ENCODE peak calls at places on chromosomes 16 and 17, in six cellular contexts. Z is fibroblast of villous mesenchyme; O is gastrocnemius medialis; U is stimulated activated CD4-positive, alpha-beta T cell treated with anti-CD3 and anti-CD28 coated beads, Interleukin-12 subunit alpha, Interleukin-12 subunit beta, amount 100 ng/mL, for 4 hours; W is heart left ventricle; M is BJ. X is an unnamed sample.

GRCh38 chr17:48488548-48489106 is 42.2 kb downstream of the HOXB1 start:
- DNase-seq in U (no peak), W (no peak), O (no peak), Z (peak), M (no peak), X (no peak)

GRCh38 chr17:81635973-81636504 is 873 bp downstream of the NPLOC4 start:
- DNase-seq in W (no peak), M (no peak), Z (no peak), U (no peak), O (peak), X (no peak)

GRCh38 chr16:31268891-31269290 is 9.1 kb downstream of the ITGAM start:
- DNase-seq in M (no peak), O (no peak), W (no peak), U (no peak), Z (no peak), X (no peak)

GRCh38 chr16:55370762-55371482 is 46.9 kb downstream of the IRX6 start:
- DNase-seq in U (no peak), O (peak), Z (peak), W (peak), M (no peak), X (peak)

GRCh38 chr16:2447920-2448583 is 11.9 kb upstream of the TEDC2 start:
- DNase-seq in O (no peak), W (no peak), M (no peak), Z (peak), U (no peak), X (no peak)

GRCh38 chr16:68656771-68657170 is 11.7 kb downstream of the CDH3 start:
- DNase-seq in U (no peak), M (no peak), W (no peak), O (no peak), Z (no peak), X (no peak)

GRCh38 chr17:78736526-78737079 is 45.5 kb downstream of the CYTH1 start:
- DNase-seq in W (peak), U (peak), M (no peak), Z (peak), O (peak), X (no peak)

GRCh38 chr17:35046740-35047283 is 16.7 kb downstream of the RFFL start:
- DNase-seq in U (peak), O (no peak), W (no peak), Z (no peak), M (no peak), X (no peak)

GRCh38 chr16:85192736-85193493 is 80.6 kb upstream of the CIBAR2 start:
- DNase-seq in U (no peak), M (no peak), W (no peak), O (no peak), Z (peak), X (peak)

GRCh38 chr16:87490091-87490798 is 2.6 kb downstream of the ZCCHC14 start:
- DNase-seq in W (no peak), Z (peak), U (no peak), O (no peak), M (no peak), X (no peak)

GRCh38 chr16:11224096-11224893 is 31.7 kb downstream of the SOCS1 start:
- DNase-seq in W (peak), U (peak), Z (no peak), O (peak), M (no peak), X (no peak)

GRCh38 chr17:3959295-3959899 is 4.8 kb downstream of the ATP2A3 start:
- DNase-seq in Z (peak), W (no peak), O (no peak), M (no peak), U (no peak), X (peak)

GRCh38 chr16:49503242-49504022 is 129.8 kb downstream of the C16orf78 start:
- DNase-seq in O (no peak), W (no peak), U (no peak), Z (no peak), M (no peak), X (no peak)

GRCh38 chr16:74666425-74667214 is at the start of gene RFWD3:
- DNase-seq in W (peak), M (peak), U (peak), Z (peak), O (peak), X (peak)

GRCh38 chr16:1200014-1200627 is 24.9 kb downstream of the TPSG1 start:
- DNase-seq in W (no peak), O (no peak), M (no peak), Z (no peak), U (no peak), X (no peak)

GRCh38 chr16:88456356-88457292 is 3.5 kb downstream of the ZFPM1 start:
- DNase-seq in O (no peak), U (peak), M (no peak), Z (no peak), W (no peak), X (no peak)

GRCh38 chr17:79231766-79232287 is 157.2 kb downstream of the ENGASE start:
- DNase-seq in Z (no peak), W (no peak), O (no peak), U (no peak), M (no peak), X (no peak)

X was measured in AG20443.